ENCODE peak calls at places on chromosome 11, in seven cellular contexts. P is fibroblast of lung, Z is HCT116, U is IMR-90, R is GM23248, G is PC-3, L is MM.1S. D is an unnamed sample.

GRCh38 chr11:8015753-8016239 is 28.7 kb downstream of the EIF3F start:
- DNase-seq in U (peak), Z (no peak), L (no peak), P (peak), G (no peak), R (peak), D (no peak)

GRCh38 chr11:128592454-128592853 is 5.1 kb upstream of the ETS1 start:
- DNase-seq in R (no peak), P (no peak), L (no peak), Z (no peak), U (no peak), G (no peak), D (no peak)

GRCh38 chr11:8638300-8638699 is 44.2 kb downstream of the TRIM66 start:
- DNase-seq in R (peak), Z (no peak), P (peak), G (no peak), L (no peak), U (peak), D (no peak)

GRCh38 chr11:30019481-30019880 is 2.7 kb upstream of the KCNA4 start:
- DNase-seq in Z (no peak), G (no peak), U (no peak), R (no peak), L (no peak), P (no peak), D (no peak)

GRCh38 chr11:91174734-91175133 is 951.9 kb upstream of the CHORDC1 start:
- DNase-seq in G (no peak), Z (no peak), U (no peak), R (no peak), P (no peak), L (no peak), D (no peak)

GRCh38 chr11:129705341-129705740 is 110.3 kb upstream of the TMEM45B start:
- DNase-seq in P (no peak), G (no peak), U (no peak), R (no peak), Z (no peak), L (no peak), D (peak)

GRCh38 chr11:92473736-92474135 is 249.1 kb downstream of the FAT3 start:
- DNase-seq in G (peak), L (no peak), U (peak), P (peak), R (peak), Z (no peak), D (peak)

GRCh38 chr11:116831790-116832349 is 2.2 kb downstream of the APOC3 start:
- DNase-seq in Z (no peak), U (no peak), P (no peak), G (no peak), L (no peak), R (no peak), D (no peak)

GRCh38 chr11:77617892-77618291 is 19.7 kb downstream of the CLNS1A start:
- DNase-seq in R (peak), Z (no peak), P (peak), L (no peak), G (no peak), U (peak), D (no peak)

GRCh38 chr11:69727266-69727665 is 23.4 kb upstream of the FGF19 start:
- DNase-seq in L (no peak), G (no peak), P (no peak), R (no peak), Z (no peak), U (no peak), D (no peak)

GRCh38 chr11:134126197-134126822 is 57.4 kb downstream of the JAM3 start:
- DNase-seq in R (peak), Z (no peak), G (peak), U (peak), L (no peak), P (peak), D (no peak)

GRCh38 chr11:78313181-78313788 is 104.3 kb downstream of the GAB2 start:
- DNase-seq in P (peak), R (peak), G (peak), Z (peak), L (no peak), U (peak), D (peak)

GRCh38 chr11:116895053-116895757 is 57.8 kb upstream of the APOA1 start:
- DNase-seq in L (no peak), G (no peak), P (no peak), U (no peak), Z (no peak), R (no peak), D (no peak)

GRCh38 chr11:4095509-4096230 is 1.1 kb downstream of the RRM1 start:
- DNase-seq in L (peak), U (peak), G (peak), R (peak), Z (no peak), P (peak), D (no peak)

GRCh38 chr11:33703771-33704170 is 3.1 kb upstream of the C11orf91 start:
- DNase-seq in L (no peak), R (peak), Z (no peak), G (peak), U (peak), P (peak), D (no peak)

GRCh38 chr11:12330491-12331231 is 46.7 kb upstream of the PARVA start:
- DNase-seq in P (peak), L (no peak), Z (no peak), G (no peak), R (peak), U (peak), D (no peak)

GRCh38 chr11:1307998-1308744 is 1.3 kb downstream of the TOLLIP start:
- DNase-seq in Z (no peak), G (peak), P (peak), R (peak), L (no peak), U (peak), D (no peak)

GRCh38 chr11:62842171-62842717 is 2.9 kb upstream of the WDR74 start:
- DNase-seq in P (peak), U (no peak), G (no peak), L (no peak), Z (no peak), R (peak), D (no peak)

GRCh38 chr11:117878939-117879475 is 2.5 kb upstream of the FXYD6 start:
- DNase-seq in G (no peak), R (no peak), P (no peak), L (no peak), Z (no peak), U (no peak), D (no peak)

DNA sequence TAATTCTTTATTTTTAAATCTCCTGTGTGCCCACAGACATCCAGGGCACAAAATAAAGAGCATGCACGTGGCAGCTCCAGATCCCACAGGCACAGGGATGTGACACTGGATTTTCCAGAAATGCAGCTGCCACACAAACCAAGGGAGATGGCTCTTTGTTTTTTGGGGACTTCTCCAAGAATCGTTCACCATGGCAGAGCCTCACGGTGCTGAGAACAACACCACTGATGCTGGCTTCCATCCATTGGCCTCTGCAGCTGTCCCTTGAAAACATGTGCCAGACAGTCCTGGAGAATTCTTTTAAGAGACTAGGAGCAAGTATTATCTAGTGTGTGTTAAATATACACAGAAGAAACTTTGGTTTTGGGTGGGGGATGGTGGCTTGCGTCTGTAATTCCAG is 108.4 kb upstream of the SLC22A12 start:
- DNase-seq in L (no peak), R (no peak), P (no peak), Z (no peak), U (no peak), G (no peak), D (no peak)
- H3K4me3 ChIP-seq in L (no peak), R (no peak), P (no peak), Z (no peak), U (no peak), G (no peak), D (no peak)

GRCh38 chr11:72589802-72590761 is 84.1 kb downstream of the PDE2A start:
- DNase-seq in P (peak), U (no peak), G (peak), L (peak), R (peak), Z (no peak), D (no peak)
- H2AFZ ChIP-seq in P (no peak), U (peak), G (no peak), L (no peak), R (no peak), Z (no peak), D (no peak)

GRCh38 chr11:119416606-119417580 is 6.1 kb downstream of the THY1 start:
- DNase-seq in Z (no peak), G (peak), R (peak), L (no peak), P (peak), U (peak), D (peak)
- H3K9ac ChIP-seq in Z (no peak), G (no peak), R (peak), L (no peak), P (no peak), U (peak), D (peak)

DNA sequence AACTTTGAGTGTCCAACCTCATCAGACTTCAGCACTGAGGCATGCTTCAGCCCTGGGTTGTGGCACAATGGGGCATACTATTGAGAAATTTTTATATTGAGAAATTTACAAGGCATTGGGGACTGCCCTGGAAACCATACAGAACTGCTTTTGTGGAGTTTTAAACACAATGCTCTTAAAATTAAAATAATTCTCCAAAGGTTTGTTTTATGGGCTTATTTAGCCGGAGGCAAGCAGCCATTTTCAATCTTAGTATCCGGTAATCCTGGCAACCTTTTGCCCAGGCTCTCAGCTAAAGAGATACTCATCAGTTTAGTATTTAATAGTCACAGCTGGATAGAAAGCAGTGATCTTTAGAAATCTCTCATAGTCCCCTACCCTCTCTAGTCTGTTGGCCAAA is 3.1 kb upstream of the EXPH5 start:
- DNase-seq in G (no peak), Z (no peak), L (no peak), P (no peak), U (no peak), R (no peak), D (no peak)
- H3K4me3 ChIP-seq in G (no peak), Z (no peak), L (no peak), P (no peak), U (no peak), R (no peak), D (no peak)

GRCh38 chr11:35039076-35039475 is 99.9 kb upstream of the CD44 start:
- DNase-seq in L (no peak), Z (no peak), U (no peak), P (no peak), R (peak), G (no peak), D (no peak)

GRCh38 chr11:35040221-35040942 is 98.6 kb upstream of the CD44 start:
- DNase-seq in Z (no peak), R (peak), U (peak), P (peak), G (peak), L (peak), D (peak)

GRCh38 chr11:35036642-35037041 is 102.3 kb upstream of the CD44 start:
- DNase-seq in P (no peak), U (no peak), G (no peak), R (no peak), L (no peak), Z (no peak), D (no peak)

GRCh38 chr11:35035894-35036408 is 103.0 kb upstream of the CD44 start:
- DNase-seq in P (peak), R (peak), Z (no peak), L (no peak), U (peak), G (peak), D (no peak)

DNA sequence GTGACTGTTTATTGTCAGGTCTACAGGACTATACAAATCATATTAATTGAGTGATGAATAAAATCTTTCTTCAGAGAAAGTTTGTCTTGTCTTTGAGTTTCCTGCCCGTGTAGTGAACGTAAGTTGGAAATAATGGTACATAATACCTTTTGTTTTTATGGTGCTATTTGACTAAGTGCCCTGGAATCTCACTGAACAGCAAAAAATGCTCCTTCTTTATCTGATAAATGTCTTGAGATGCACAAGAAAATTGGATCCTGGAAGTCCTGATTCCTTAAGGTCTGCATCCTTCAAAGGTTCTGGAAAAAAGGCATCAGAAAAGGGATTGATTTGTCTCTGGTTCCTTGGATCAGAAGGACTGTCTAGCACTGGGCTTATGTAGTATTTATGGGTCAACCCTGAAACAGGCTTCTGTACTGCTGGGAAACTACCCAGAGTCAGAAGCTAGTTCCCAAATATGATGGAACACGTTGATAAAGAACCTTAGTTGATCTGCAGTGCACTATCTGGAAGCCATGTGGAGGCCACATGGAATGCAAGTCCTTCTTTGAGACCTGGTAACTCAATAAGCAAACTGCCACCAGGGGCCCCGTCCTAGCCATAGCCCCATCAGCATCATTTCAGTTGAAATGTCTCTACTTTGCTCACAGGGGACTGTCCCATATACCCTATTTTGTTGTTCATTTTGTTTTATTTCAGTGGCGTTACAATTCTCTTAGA is 100.6 kb upstream of the CD44 start:
- DNase-seq in R (no peak), P (peak), L (no peak), Z (no peak), U (no peak), G (peak), D (no peak)
- H2AFZ ChIP-seq in R (no peak), P (no peak), L (no peak), Z (peak), U (no peak), G (no peak), D (no peak)

GRCh38 chr11:76444384-76445121 is at the start of gene EMSY:
- DNase-seq in L (peak), U (peak), R (peak), G (peak), P (peak), Z (peak), D (peak)

GRCh38 chr11:76445122-76446084 is 585 bp downstream of the EMSY start:
- DNase-seq in L (peak), R (peak), P (peak), Z (peak), G (peak), U (peak), D (peak)

GRCh38 chr11:76448506-76448905 is 3.7 kb downstream of the EMSY start:
- DNase-seq in P (no peak), U (no peak), R (no peak), Z (no peak), L (no peak), G (no peak), D (no peak)

GRCh38 chr11:76444065-76444383 is 794 bp upstream of the EMSY start:
- DNase-seq in P (no peak), Z (no peak), L (no peak), R (no peak), U (no peak), G (no peak), D (no peak)

GRCh38 chr11:76443254-76443935 is 1.4 kb upstream of the EMSY start:
- DNase-seq in U (no peak), L (no peak), Z (no peak), R (peak), G (peak), P (peak), D (no peak)
- H3K9ac ChIP-seq in U (peak), L (peak), Z (peak), R (peak), G (peak), P (peak), D (peak)

GRCh38 chr11:18705651-18706281 is 7.2 kb downstream of the TMEM86A start:
- DNase-seq in L (no peak), Z (no peak), P (no peak), R (peak), U (no peak), G (no peak), D (no peak)
- H3K4me3 ChIP-seq in L (no peak), Z (no peak), P (no peak), R (no peak), U (peak), G (no peak), D (peak)

D was measured in keratinocyte.